ENCODE peak calls at places on chromosomes 12 and 14, in ten cellular contexts. O, A, K, Z, S, T, I, H, J and U are unnamed samples.

GRCh38 chr14:38143651-38144505 is 63.8 kb upstream of the SSTR1 start:
- DNase-seq in K (peak), Z (no peak), S (peak), H (peak), A (no peak), I (no peak), J (peak), T (no peak), O (peak), U (peak)

GRCh38 chr12:10661338-10661737 is 12.5 kb downstream of the STYK1 start:
- DNase-seq in S (peak), I (no peak), H (peak), T (no peak), Z (no peak), K (peak), O (peak), J (no peak), A (no peak), U (peak)

GRCh38 chr12:130994821-130995375 is 41.2 kb downstream of the ADGRD1 start:
- DNase-seq in T (no peak), J (no peak), H (no peak), Z (no peak), O (no peak), S (no peak), K (no peak), I (no peak), A (peak), U (no peak)

GRCh38 chr12:105330938-105331804 is 680 bp downstream of the C12orf75 start:
- DNase-seq in H (no peak), Z (peak), A (no peak), K (no peak), S (no peak), J (no peak), I (no peak), T (no peak), O (no peak), U (no peak)

GRCh38 chr12:106301611-106302321 is 767 bp upstream of the TCP11L2 start:
- DNase-seq in A (peak), J (no peak), Z (peak), T (peak), K (no peak), O (peak), I (peak), H (peak), S (peak), U (peak)

GRCh38 chr14:50773632-50774541 is 57.1 kb downstream of the NIN start:
- DNase-seq in K (no peak), S (peak), T (no peak), Z (no peak), A (no peak), I (no peak), O (peak), J (no peak), H (peak), U (peak)

GRCh38 chr12:118237908-118238307 is 102.0 kb downstream of the PEBP1 start:
- DNase-seq in S (peak), A (no peak), O (peak), T (no peak), K (peak), Z (no peak), I (no peak), J (peak), H (peak), U (peak)

GRCh38 chr12:53996188-53996885 is 3.6 kb upstream of the HOXC9 start:
- DNase-seq in Z (no peak), H (no peak), K (no peak), T (no peak), S (no peak), O (no peak), A (no peak), I (no peak), J (no peak), U (no peak)

GRCh38 chr14:64637735-64638473 is 66.3 kb upstream of the PLEKHG3 start:
- DNase-seq in Z (no peak), K (no peak), J (no peak), I (no peak), A (no peak), S (no peak), H (no peak), T (no peak), O (no peak), U (peak)

GRCh38 chr12:112149596-112149995 is 24.2 kb downstream of the TRAFD1 start:
- DNase-seq in O (no peak), J (no peak), T (peak), Z (no peak), A (no peak), I (peak), K (no peak), H (no peak), S (no peak), U (no peak)

GRCh38 chr14:76936483-76936882 is 92.0 kb downstream of the IRF2BPL start:
- DNase-seq in Z (peak), H (peak), I (no peak), S (peak), A (no peak), K (no peak), J (no peak), O (peak), T (no peak), U (no peak)

GRCh38 chr12:112349440-112349839 is 32.8 kb downstream of the HECTD4 start:
- DNase-seq in S (peak), H (no peak), Z (no peak), J (no peak), O (peak), I (no peak), A (no peak), T (no peak), K (no peak), U (no peak)

GRCh38 chr12:57519758-57520007 is 631 bp downstream of the DDIT3 start:
- DNase-seq in J (no peak), O (no peak), S (no peak), T (no peak), H (no peak), K (no peak), I (peak), A (no peak), Z (no peak), U (no peak)

GRCh38 chr12:6769003-6769389 is 2.8 kb downstream of the PTMS start:
- DNase-seq in K (no peak), Z (peak), H (no peak), T (no peak), J (no peak), I (peak), A (peak), O (peak), S (peak), U (peak)

DNA sequence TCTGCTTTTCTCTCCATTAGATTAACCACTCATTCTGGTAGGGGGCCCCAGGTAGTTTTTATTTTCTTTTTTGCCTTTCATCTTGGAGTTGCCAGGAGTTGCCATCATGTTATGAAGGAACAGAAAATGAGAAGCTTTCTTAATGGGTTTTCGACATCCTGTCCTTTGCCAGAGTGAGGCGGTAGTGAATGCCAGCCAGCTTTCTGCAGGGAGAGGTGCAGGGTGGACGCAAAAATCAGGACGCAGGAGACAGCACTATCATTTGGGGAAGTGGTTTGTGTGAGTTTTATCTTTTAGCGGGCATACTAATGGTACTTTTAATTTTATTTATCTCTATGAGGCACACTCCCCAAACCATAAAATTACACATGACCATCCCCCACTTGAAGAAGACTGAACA is 1.7 kb downstream of the RASSF8 start:
- DNase-seq in I (no peak), K (no peak), T (no peak), A (peak), Z (no peak), H (peak), S (peak), J (no peak), O (peak), U (peak)
- TF ChIP-seq CTCF in I (no peak), K (peak), T (no peak), A (no peak), Z (no peak), H (peak), S (peak), J (peak), O (peak), U (peak)

GRCh38 chr14:105485720-105486332 is 860 bp upstream of the CRIP1 start:
- DNase-seq in I (no peak), S (no peak), J (no peak), O (no peak), K (no peak), Z (no peak), A (peak), H (no peak), T (no peak), U (no peak)

GRCh38 chr14:105486333-105486973 is at the start of gene CRIP1:
- DNase-seq in H (no peak), S (no peak), K (no peak), O (no peak), J (no peak), I (no peak), T (no peak), A (peak), Z (no peak), U (no peak)

GRCh38 chr14:105487449-105487985 is 831 bp downstream of the CRIP1 start:
- DNase-seq in Z (no peak), O (no peak), S (no peak), H (no peak), A (peak), J (no peak), I (no peak), T (no peak), K (no peak), U (no peak)

GRCh38 chr14:105487986-105488777 is 1.5 kb downstream of the CRIP1 start:
- DNase-seq in S (no peak), O (no peak), J (no peak), Z (no peak), A (peak), T (no peak), H (no peak), I (peak), K (no peak), U (no peak)

GRCh38 chr14:105486974-105487448 is 325 bp downstream of the CRIP1 start:
- DNase-seq in S (no peak), I (no peak), K (no peak), T (peak), H (no peak), J (no peak), A (peak), Z (no peak), O (no peak), U (no peak)
- H3K4me3 ChIP-seq in S (no peak), I (peak), K (no peak), T (peak), H (peak), J (peak), A (peak), Z (peak), O (no peak), U (peak)

DNA sequence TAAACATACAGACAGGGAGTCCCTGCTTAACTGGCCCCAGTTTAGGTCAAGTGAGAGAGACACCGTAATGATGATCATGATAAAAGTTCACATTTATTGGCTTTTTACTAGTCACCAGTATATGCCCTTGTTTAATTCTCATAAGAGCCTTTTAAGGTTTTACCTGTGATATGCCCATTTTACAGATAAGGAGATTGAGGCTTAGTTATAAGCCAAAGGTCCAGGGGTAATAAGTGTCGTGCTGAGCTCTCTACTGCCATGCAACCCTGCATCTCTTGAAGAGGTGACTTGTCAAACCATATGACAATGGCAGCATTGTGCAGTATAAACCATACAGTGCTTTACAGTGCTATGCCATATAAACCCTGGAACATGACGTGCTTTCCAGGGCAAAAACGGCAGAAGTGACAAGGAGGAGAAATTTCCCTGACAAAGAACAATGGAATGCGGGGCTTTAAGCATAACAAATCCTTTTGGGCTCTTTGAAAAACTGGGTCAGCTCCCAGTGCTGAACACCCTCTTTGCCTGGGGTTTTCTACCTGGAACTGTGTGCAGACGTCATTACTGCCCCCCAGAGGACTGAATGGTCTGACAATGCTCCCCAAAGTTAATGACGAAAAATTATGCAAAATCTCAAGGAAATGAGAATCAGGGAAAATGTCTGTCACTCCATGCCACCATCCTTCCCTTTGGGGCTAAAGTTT is 59.7 kb upstream of the C14orf132 start:
- DNase-seq in H (no peak), S (no peak), Z (no peak), A (no peak), T (no peak), O (no peak), I (no peak), J (no peak), K (no peak), U (no peak)
- TF ChIP-seq CTCF in H (no peak), S (no peak), Z (no peak), A (no peak), T (no peak), O (no peak), I (no peak), J (no peak), K (no peak), U (no peak)

GRCh38 chr12:123471374-123472068 is 13.6 kb downstream of the SNRNP35 start:
- DNase-seq in A (peak), T (no peak), K (no peak), O (peak), Z (no peak), H (peak), S (peak), I (no peak), J (peak), U (peak)
- H3K4me3 ChIP-seq in A (no peak), T (no peak), K (no peak), O (no peak), Z (no peak), H (no peak), S (no peak), I (no peak), J (no peak), U (no peak)

DNA sequence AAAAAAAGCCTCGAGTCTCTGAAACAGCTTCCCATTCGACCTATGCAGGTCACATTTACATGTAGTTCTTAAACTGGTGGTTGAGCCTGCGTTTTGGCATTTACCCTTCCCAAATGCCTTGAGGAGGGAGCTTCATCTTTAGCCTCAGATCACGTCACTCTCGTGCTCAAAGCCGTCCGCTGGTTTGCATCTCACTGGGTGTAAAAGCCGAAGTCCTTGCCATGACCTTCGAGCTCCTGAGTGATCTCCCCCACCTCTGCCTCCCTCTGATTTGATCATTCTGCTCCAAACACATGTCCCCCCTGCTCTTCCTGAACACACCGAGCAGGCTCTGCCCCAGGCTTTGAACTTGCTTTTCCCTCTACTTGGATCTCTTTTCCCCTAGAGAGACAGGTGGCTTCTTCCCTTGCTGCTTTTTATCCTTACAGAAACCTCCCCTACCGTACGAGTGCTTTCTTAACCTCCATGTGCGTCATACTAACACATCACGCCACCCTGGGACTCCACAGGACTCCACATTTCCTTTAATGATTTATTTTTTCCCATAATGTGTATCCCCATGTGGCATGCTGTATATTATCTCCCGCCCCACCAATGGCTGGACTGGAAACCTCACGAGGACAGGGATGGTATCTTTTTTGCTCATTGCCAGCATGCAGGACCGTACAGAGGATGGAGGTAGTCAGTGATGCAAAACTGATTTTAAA is 610.7 kb downstream of the VRK1 start:
- DNase-seq in J (no peak), T (no peak), Z (no peak), K (no peak), I (no peak), A (no peak), S (no peak), O (no peak), H (no peak), U (no peak)
- TF ChIP-seq CTCF in J (no peak), T (no peak), Z (no peak), K (no peak), I (no peak), A (no peak), S (no peak), O (no peak), H (no peak), U (no peak)